ENCODE peak calls at places on chromosomes 7 and 10, in six cellular contexts. Y is endodermal cell; V is NCI-H2029; S is Calu3; B is WERI-Rb-1; Z is activated CD8-positive, alpha-beta T cell treated with anti-CD3 and anti-CD28 coated beads for 36 hours. X is an unnamed sample.
A peak's percentile ranks its signal among the peaks of the same experiment; 100 is the strongest.

GRCh38 chr10:67520924-67521520 is 175.0 kb downstream of the CTNNA3 start:
- DNase-seq in Y (peak; percentile 73), V (peak; percentile 1), S (peak; percentile 60), Z (peak; percentile 40), B (peak; percentile 31), X (peak; percentile 34)

GRCh38 chr10:96450514-96451207 is 63.1 kb downstream of the TLL2 start:
- DNase-seq in Y (peak; percentile 81), S (no peak), B (no peak), Z (no peak), V (no peak), X (peak; percentile 59)

GRCh38 chr10:123565691-123566660 is 100.2 kb upstream of the GPR26 start:
- DNase-seq in V (no peak), B (no peak), Z (no peak), S (no peak), Y (peak; percentile 17), X (no peak)

GRCh38 chr10:101843032-101843991 is at the start of gene KCNIP2:
- DNase-seq in S (peak; percentile 14), B (peak; percentile 86), V (peak; percentile 32), Y (peak; percentile 94), Z (peak; percentile 78), X (peak; percentile 71)

GRCh38 chr7:76011437-76011836 is 17.0 kb upstream of the TMEM120A start:
- DNase-seq in S (no peak), Y (no peak), Z (no peak), V (no peak), B (no peak), X (peak; percentile 87)

GRCh38 chr10:109454691-109455090 is 468.6 kb downstream of the XPNPEP1 start:
- DNase-seq in Z (no peak), Y (no peak), B (no peak), V (no peak), S (no peak), X (no peak)

GRCh38 chr7:124101173-124101768 is 68.4 kb upstream of the TMEM229A start:
- DNase-seq in V (no peak), B (no peak), Y (peak; percentile 55), S (peak; percentile 43), Z (peak; percentile 34), X (peak; percentile 9)

GRCh38 chr10:97025613-97026242 is 160.0 kb downstream of the SLIT1 start:
- DNase-seq in V (no peak), S (peak; percentile 25), Y (peak; percentile 84), Z (peak; percentile 81), B (peak; percentile 56), X (no peak)

GRCh38 chr10:61623101-61623500 is 39.6 kb upstream of the CABCOCO1 start:
- DNase-seq in Z (no peak), V (peak; percentile 12), B (no peak), S (no peak), Y (no peak), X (peak; percentile 85)

GRCh38 chr7:105989686-105990085 is 26.6 kb downstream of the CDHR3 start:
- DNase-seq in Y (no peak), V (no peak), S (no peak), B (no peak), Z (no peak), X (no peak)

GRCh38 chr10:132933308-132934042 is 8.9 kb downstream of the CFAP46 start:
- DNase-seq in S (no peak), Z (no peak), V (no peak), B (no peak), Y (no peak), X (no peak)

GRCh38 chr10:102721954-102722353 is 7.5 kb downstream of the SFXN2 start:
- DNase-seq in S (no peak), Z (no peak), B (no peak), V (no peak), Y (no peak), X (no peak)

GRCh38 chr7:18356195-18356645 is 139.3 kb upstream of the HDAC9 start:
- DNase-seq in S (no peak), B (no peak), Z (no peak), Y (peak; percentile 52), V (peak; percentile 14), X (peak; percentile 8)

GRCh38 chr10:52314822-52315552 is 906 bp downstream of the DKK1 start:
- DNase-seq in S (peak; percentile 30), B (no peak), V (no peak), Y (no peak), Z (no peak), X (no peak)

GRCh38 chr7:44325181-44325671 is at the start of gene CAMK2B:
- DNase-seq in Z (no peak), B (no peak), V (no peak), S (no peak), Y (peak; percentile 68), X (no peak)

GRCh38 chr7:25989140-25989705 is 162.8 kb upstream of the NFE2L3 start:
- DNase-seq in V (peak; percentile 9), Z (no peak), Y (no peak), S (no peak), B (no peak), X (no peak)

X was measured in SJCRH30.